ENCODE peak calls at places on chromosomes 1 and 21, in seven cellular contexts. G is uterus; W is heart left ventricle; Y is CD8-positive, alpha-beta T cell; U is tibial artery; V is lower lobe of right lung; N is left ventricle myocardium inferior. M is an unnamed sample. For H3K36me3, the result is how much of the 10 kb centered on the place peaks cover.

GRCh38 chr1:17545354-17545753 is 5.9 kb downstream of the ARHGEF10L start:
- DNase-seq in N (no peak), Y (no peak), W (no peak), G (no peak), U (no peak), V (no peak), M (peak)

GRCh38 chr1:221437924-221438323 is 304.0 kb downstream of the DUSP10 start:
- DNase-seq in N (no peak), Y (no peak), U (no peak), G (no peak), V (no peak), W (no peak), M (no peak)

GRCh38 chr1:8671313-8671917 is 146.0 kb downstream of the RERE start:
- DNase-seq in U (no peak), Y (no peak), V (no peak), N (no peak), W (no peak), G (peak), M (no peak)

GRCh38 chr1:19124273-19124672 is 85.8 kb downstream of the UBR4 start:
- DNase-seq in W (no peak), N (no peak), V (no peak), U (no peak), G (no peak), Y (no peak), M (no peak)

GRCh38 chr1:84217239-84217638 is 73.2 kb downstream of the PRKACB start:
- DNase-seq in U (no peak), W (no peak), N (no peak), V (no peak), G (no peak), Y (no peak), M (no peak)

GRCh38 chr1:170273556-170274501 is 128.1 kb downstream of the NTMT2 start:
- DNase-seq in G (peak), N (peak), Y (no peak), U (peak), V (no peak), W (no peak), M (no peak)

GRCh38 chr1:17258758-17259130 is 9.8 kb downstream of the PADI3 start:
- DNase-seq in W (no peak), G (no peak), N (no peak), V (no peak), Y (no peak), U (no peak), M (no peak)

GRCh38 chr1:218436346-218436745 is 91.2 kb downstream of the TGFB2 start:
- DNase-seq in U (no peak), G (no peak), N (no peak), W (no peak), Y (no peak), V (no peak), M (no peak)

GRCh38 chr1:96722161-96722908 is 751 bp downstream of the PTBP2 start:
- DNase-seq in U (peak), W (peak), N (peak), V (peak), G (peak), Y (no peak), M (peak)

GRCh38 chr1:117886101-117886795 is 43.2 kb downstream of the GDAP2 start:
- DNase-seq in U (no peak), Y (no peak), G (no peak), V (no peak), N (no peak), W (no peak), M (peak)

GRCh38 chr1:170032531-170033295 is 41.8 kb downstream of the KIFAP3 start:
- DNase-seq in V (no peak), W (no peak), U (no peak), N (no peak), G (no peak), Y (no peak), M (peak)

GRCh38 chr1:210342986-210343780 is 14.5 kb downstream of the HHAT start:
- DNase-seq in W (no peak), N (no peak), Y (no peak), U (no peak), G (no peak), V (no peak), M (no peak)

GRCh38 chr1:32716312-32717126 is 13.9 kb upstream of the SYNC start:
- DNase-seq in G (peak), Y (peak), U (peak), V (peak), N (peak), W (no peak), M (no peak)

GRCh38 chr1:149848811-149849210 is 50.6 kb upstream of the BOLA1 start:
- DNase-seq in U (no peak), Y (no peak), G (no peak), W (no peak), V (no peak), N (no peak), M (no peak)

GRCh38 chr1:119136401-119136800 is 4.1 kb downstream of the WARS2 start:
- DNase-seq in Y (no peak), N (no peak), U (no peak), G (no peak), V (no peak), W (no peak), M (no peak)

GRCh38 chr1:205547932-205548827 is 43.7 kb downstream of the CDK18 start:
- DNase-seq in W (no peak), N (no peak), G (no peak), V (no peak), U (peak), Y (no peak), M (no peak)

GRCh38 chr1:236685917-236686814 is at the start of gene ACTN2:
- DNase-seq in N (peak), V (peak), W (peak), G (peak), U (peak), Y (peak), M (no peak)

GRCh38 chr1:246139745-246140182 is 367.3 kb downstream of the SMYD3 start:
- DNase-seq in V (no peak), N (no peak), U (no peak), G (no peak), W (no peak), Y (no peak), M (peak)

GRCh38 chr1:218207194-218207593 is 77.9 kb upstream of the RRP15 start:
- DNase-seq in W (no peak), N (no peak), G (no peak), U (no peak), V (no peak), Y (no peak), M (peak)

GRCh38 chr1:179105393-179105792 is 23.5 kb downstream of the TOR3A start:
- DNase-seq in V (no peak), W (no peak), N (no peak), G (no peak), U (no peak), Y (no peak), M (no peak)

GRCh38 chr21:17901458-17902092 is 82.4 kb upstream of the C21orf91 start:
- DNase-seq in V (no peak), G (no peak), N (no peak), W (no peak), Y (no peak), U (no peak), M (no peak)

GRCh38 chr1:30778156-30778978 is 20.8 kb upstream of the LAPTM5 start:
- DNase-seq in W (no peak), N (no peak), Y (no peak), V (peak), U (no peak), G (no peak), M (no peak)

GRCh38 chr1:206921772-206922265 is at the start of gene FCMR:
- DNase-seq in N (no peak), G (no peak), Y (peak), U (no peak), V (no peak), W (no peak), M (no peak)
- H3K4me3 ChIP-seq in N (no peak), G (no peak), Y (peak), U (no peak), V (peak), W (no peak), M (no peak)

GRCh38 chr1:223248787-223249175 is 105.7 kb upstream of the TLR5 start:
- DNase-seq in G (no peak), V (no peak), Y (peak), W (no peak), N (no peak), U (no peak), M (no peak)

GRCh38 chr1:223248001-223248786 is 105.1 kb upstream of the TLR5 start:
- DNase-seq in N (no peak), V (no peak), G (no peak), W (no peak), U (no peak), Y (no peak), M (no peak)

GRCh38 chr1:223246468-223246867 is 103.4 kb upstream of the TLR5 start:
- DNase-seq in Y (no peak), W (no peak), N (no peak), V (no peak), G (no peak), U (no peak), M (no peak)

GRCh38 chr1:223250632-223251015 is 107.6 kb upstream of the TLR5 start:
- DNase-seq in G (no peak), U (no peak), W (no peak), N (no peak), Y (no peak), V (no peak), M (no peak)

GRCh38 chr1:223249854-223250631 is 107.0 kb upstream of the TLR5 start:
- DNase-seq in U (no peak), N (no peak), Y (no peak), G (no peak), V (no peak), W (no peak), M (no peak)
- TF ChIP-seq CTCF in U (no peak), N (no peak), Y (no peak), G (no peak), V (no peak), W (no peak), M (no peak)

DNA sequence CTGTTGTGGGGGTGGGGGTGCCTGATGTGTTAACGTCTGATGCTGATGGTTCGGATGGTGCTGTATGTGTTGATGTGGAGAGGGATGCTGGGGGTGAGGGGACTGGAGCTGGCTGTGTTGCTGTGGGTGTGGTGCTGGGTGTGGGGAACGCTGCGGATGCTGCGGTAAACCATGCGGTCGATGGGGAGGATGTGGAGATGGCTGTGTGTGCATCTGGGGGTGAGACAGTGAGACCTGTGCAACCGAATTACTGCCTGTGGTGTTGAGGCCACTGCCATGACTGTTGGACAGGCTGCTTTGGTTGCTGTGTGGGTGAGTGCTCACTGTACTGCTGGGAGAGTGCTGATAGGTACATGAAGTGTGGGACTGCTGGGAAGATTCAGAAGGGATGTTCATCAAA is 26.8 kb upstream of the GUCA2A start:
- DNase-seq in U (no peak), Y (no peak), G (no peak), V (no peak), W (no peak), N (no peak), M (no peak)
- H3K36me3 ChIP-seq in U (under half), Y (under half), G (under half), V (half or more), W (half or more), N (half or more), M (under half)

GRCh38 chr21:34545079-34545884 is 33.3 kb upstream of the KCNE1 start:
- DNase-seq in Y (no peak), G (no peak), W (no peak), U (no peak), V (peak), N (no peak), M (peak)
- H3K4me3 ChIP-seq in Y (no peak), G (no peak), W (no peak), U (peak), V (no peak), N (peak), M (no peak)

GRCh38 chr1:204446413-204447111 is 34.9 kb upstream of the PPP1R15B start:
- DNase-seq in W (peak), G (peak), V (peak), Y (peak), U (no peak), N (peak), M (no peak)
- TF ChIP-seq CTCF in W (peak), G (peak), V (peak), Y (peak), U (peak), N (peak), M (peak)

DNA sequence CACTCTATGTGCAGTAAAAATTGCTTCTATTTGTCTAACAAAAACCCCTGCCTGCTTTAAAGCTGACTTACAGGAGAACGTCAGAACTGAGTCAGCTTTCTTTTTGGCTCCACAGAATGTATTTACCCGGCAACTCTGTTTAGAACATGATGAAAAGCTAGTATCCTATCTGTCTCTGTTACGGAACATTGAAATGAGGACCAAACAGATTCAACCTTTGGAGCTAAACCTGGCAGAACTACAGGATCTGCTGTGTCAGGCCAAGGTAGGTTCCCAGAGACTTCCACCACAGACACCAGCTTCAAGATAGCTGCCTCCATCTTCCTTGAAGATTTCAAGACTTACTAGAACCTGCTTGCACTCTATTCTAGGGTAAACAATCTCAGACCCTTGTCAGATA is 132.6 kb downstream of the MACF1 start:
- DNase-seq in V (no peak), W (no peak), U (no peak), Y (no peak), N (no peak), G (no peak), M (no peak)
- H3K36me3 ChIP-seq in V (half or more), W (half or more), U (half or more), Y (half or more), N (half or more), G (under half), M (under half)

M was measured in BJ.